ENCODE peak calls at places on chromosomes 16 and 17, in four cellular contexts. One of them, this sample, is unnamed.

GRCh38 chr17:81071761-81072741 is 37.1 kb downstream of the BAIAP2 start:
- DNase-seq in GM12878: no peak
- DNase-seq in A549: no peak
- DNase-seq in K562: no peak
- DNase-seq in this sample: no peak

GRCh38 chr16:75113046-75113491 is 3.5 kb downstream of the LDHD start:
- DNase-seq in A549: no peak
- DNase-seq in GM12878: no peak
- DNase-seq in K562: no peak
- DNase-seq in this sample: no peak

GRCh38 chr17:81165246-81166032 is at the start of gene PVALEF:
- DNase-seq in GM12878: no peak
- DNase-seq in A549: peak
- DNase-seq in K562: no peak
- DNase-seq in this sample: peak

GRCh38 chr17:19940722-19941464 is 36.7 kb downstream of the AKAP10 start:
- DNase-seq in A549: peak
- DNase-seq in K562: no peak
- DNase-seq in GM12878: no peak
- DNase-seq in this sample: peak

GRCh38 chr16:65644821-65645220 is 523.0 kb upstream of the CDH11 start:
- DNase-seq in GM12878: no peak
- DNase-seq in A549: no peak
- DNase-seq in K562: no peak
- DNase-seq in this sample: peak

GRCh38 chr16:3868967-3869366 is 11.5 kb downstream of the CREBBP start:
- DNase-seq in GM12878: no peak
- DNase-seq in A549: no peak
- DNase-seq in K562: no peak
- DNase-seq in this sample: no peak

GRCh38 chr16:53449816-53450517 is 15.7 kb downstream of the RBL2 start:
- DNase-seq in K562: no peak
- DNase-seq in A549: no peak
- DNase-seq in GM12878: no peak
- DNase-seq in this sample: no peak

GRCh38 chr16:29290631-29291247 is 115.8 kb downstream of the NPIPB11 start:
- DNase-seq in GM12878: peak
- DNase-seq in K562: peak
- DNase-seq in A549: peak
- DNase-seq in this sample: peak

GRCh38 chr17:869567-870530 is 87.7 kb downstream of the MRM3 start:
- DNase-seq in K562: no peak
- DNase-seq in GM12878: no peak
- DNase-seq in A549: peak
- DNase-seq in this sample: no peak

GRCh38 chr16:68324780-68325357 is 14.1 kb downstream of the PRMT7 start:
- DNase-seq in A549: no peak
- DNase-seq in K562: no peak
- DNase-seq in GM12878: no peak
- DNase-seq in this sample: no peak

GRCh38 chr16:1786242-1787055 is 3.7 kb downstream of the NUBP2 start:
- DNase-seq in K562: no peak
- DNase-seq in A549: no peak
- DNase-seq in GM12878: no peak
- DNase-seq in this sample: no peak

GRCh38 chr16:969508-970378 is 1.0 kb downstream of the LMF1 start:
- DNase-seq in GM12878: no peak
- DNase-seq in A549: no peak
- DNase-seq in K562: no peak
- DNase-seq in this sample: no peak

GRCh38 chr16:9042533-9042932 is 48.9 kb upstream of the HAPSTR1 start:
- DNase-seq in GM12878: no peak
- DNase-seq in K562: no peak
- DNase-seq in A549: no peak
- DNase-seq in this sample: no peak

GRCh38 chr17:57448288-57449283 is 192.3 kb downstream of the MSI2 start:
- DNase-seq in GM12878: no peak
- DNase-seq in A549: no peak
- DNase-seq in K562: no peak
- DNase-seq in this sample: no peak

GRCh38 chr16:53458623-53459022 is 24.4 kb downstream of the RBL2 start:
- DNase-seq in GM12878: no peak
- DNase-seq in A549: no peak
- DNase-seq in K562: no peak
- DNase-seq in this sample: no peak

GRCh38 chr17:7930841-7931631 is 710 bp downstream of the TRAPPC1 start:
- DNase-seq in A549: no peak
- DNase-seq in K562: no peak
- DNase-seq in GM12878: no peak
- DNase-seq in this sample: no peak

GRCh38 chr17:7932483-7932891 is 481 bp downstream of the CNTROB start:
- DNase-seq in A549: peak
- DNase-seq in K562: peak
- DNase-seq in GM12878: no peak
- DNase-seq in this sample: peak

GRCh38 chr17:7931709-7932482 is at the start of the genes CNTROB and TRAPPC1:
- DNase-seq in K562: peak
- DNase-seq in GM12878: peak
- DNase-seq in A549: peak
- DNase-seq in this sample: peak

GRCh38 chr17:7927596-7927995 is 2.1 kb downstream of the KCNAB3 start:
- DNase-seq in A549: no peak
- DNase-seq in K562: no peak
- DNase-seq in GM12878: no peak
- DNase-seq in this sample: no peak

GRCh38 chr17:7929158-7930029 is at the start of gene KCNAB3:
- DNase-seq in GM12878: no peak
- DNase-seq in K562: peak
- DNase-seq in A549: peak
- DNase-seq in this sample: no peak
- TF ChIP-seq RFX5 in GM12878: no peak
- TF ChIP-seq RFX5 in K562: no peak
- TF ChIP-seq RFX5 in A549: no peak
- TF ChIP-seq RFX5 in this sample: no peak

GRCh38 chr16:56279914-56280313 is 88.6 kb downstream of the GNAO1 start:
- DNase-seq in GM12878: no peak
- DNase-seq in A549: no peak
- DNase-seq in K562: no peak
- DNase-seq in this sample: no peak

GRCh38 chr16:56284521-56284920 is 93.2 kb downstream of the GNAO1 start:
- DNase-seq in GM12878: no peak
- DNase-seq in K562: no peak
- DNase-seq in A549: no peak
- DNase-seq in this sample: no peak

GRCh38 chr16:56281256-56281805 is 90.0 kb downstream of the GNAO1 start:
- DNase-seq in GM12878: no peak
- DNase-seq in A549: no peak
- DNase-seq in K562: peak
- DNase-seq in this sample: peak

GRCh38 chr16:56279132-56279531 is 87.8 kb downstream of the GNAO1 start:
- DNase-seq in GM12878: no peak
- DNase-seq in A549: no peak
- DNase-seq in K562: peak
- DNase-seq in this sample: no peak

DNA sequence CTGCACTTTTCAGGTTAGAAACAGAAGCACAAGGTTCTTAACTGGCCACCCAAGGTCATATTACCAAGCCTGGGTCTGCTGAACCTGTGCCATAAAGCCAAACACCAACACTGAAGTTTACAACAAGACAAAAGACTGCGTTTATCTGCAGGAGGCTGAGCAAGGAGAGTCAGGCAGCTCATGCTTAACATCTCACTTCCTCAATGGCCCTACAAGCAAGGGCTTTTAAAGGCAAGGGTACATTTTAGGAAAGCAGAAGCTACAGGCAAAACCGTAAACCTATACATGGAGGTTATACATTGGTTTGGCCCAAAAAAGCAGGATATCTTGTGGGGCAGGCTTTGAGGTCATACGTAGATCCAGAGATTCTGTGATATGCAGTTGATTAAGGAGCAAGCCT is 91.2 kb downstream of the GNAO1 start:
- DNase-seq in A549: no peak
- DNase-seq in GM12878: no peak
- DNase-seq in K562: no peak
- DNase-seq in this sample: no peak
- TF ChIP-seq JUNB in A549: no peak
- TF ChIP-seq JUNB in GM12878: no peak
- TF ChIP-seq JUNB in K562: no peak
- TF ChIP-seq JUNB in this sample: no peak

GRCh38 chr17:74446551-74447500 is 14.9 kb downstream of the GPRC5C start:
- DNase-seq in A549: no peak
- DNase-seq in GM12878: no peak
- DNase-seq in K562: no peak
- DNase-seq in this sample: no peak
- TF ChIP-seq RFX5 in A549: no peak
- TF ChIP-seq RFX5 in GM12878: no peak
- TF ChIP-seq RFX5 in K562: no peak
- TF ChIP-seq RFX5 in this sample: no peak

GRCh38 chr16:86530251-86531192 is 20.2 kb downstream of the FOXF1 start:
- DNase-seq in GM12878: no peak
- DNase-seq in K562: no peak
- DNase-seq in A549: no peak
- DNase-seq in this sample: no peak

GRCh38 chr16:86532526-86532815 is 22.1 kb downstream of the FOXF1 start:
- DNase-seq in A549: no peak
- DNase-seq in K562: no peak
- DNase-seq in GM12878: no peak
- DNase-seq in this sample: no peak

GRCh38 chr16:86531641-86532525 is 21.6 kb downstream of the FOXF1 start:
- DNase-seq in K562: no peak
- DNase-seq in A549: no peak
- DNase-seq in GM12878: no peak
- DNase-seq in this sample: no peak

GRCh38 chr16:86533076-86533475 is 22.0 kb downstream of the MTHFSD start:
- DNase-seq in GM12878: no peak
- DNase-seq in K562: no peak
- DNase-seq in A549: no peak
- DNase-seq in this sample: no peak

GRCh38 chr16:86531193-86531550 is 20.8 kb downstream of the FOXF1 start:
- DNase-seq in K562: no peak
- DNase-seq in A549: no peak
- DNase-seq in GM12878: no peak
- DNase-seq in this sample: no peak
- TF ChIP-seq JUNB in K562: no peak
- TF ChIP-seq JUNB in A549: no peak
- TF ChIP-seq JUNB in GM12878: no peak
- TF ChIP-seq JUNB in this sample: no peak

GRCh38 chr17:28368306-28368831 is 1.7 kb downstream of the VTN start:
- DNase-seq in GM12878: no peak
- DNase-seq in A549: no peak
- DNase-seq in K562: no peak
- DNase-seq in this sample: peak

GRCh38 chr17:28365487-28365886 is 488 bp upstream of the SEBOX start:
- DNase-seq in A549: no peak
- DNase-seq in K562: no peak
- DNase-seq in GM12878: no peak
- DNase-seq in this sample: no peak

GRCh38 chr17:28364665-28365363 is at the start of gene SEBOX:
- DNase-seq in A549: no peak
- DNase-seq in GM12878: no peak
- DNase-seq in K562: no peak
- DNase-seq in this sample: no peak

GRCh38 chr17:28367641-28368305 is 2.3 kb downstream of the VTN start:
- DNase-seq in K562: no peak
- DNase-seq in GM12878: no peak
- DNase-seq in A549: no peak
- DNase-seq in this sample: no peak

DNA sequence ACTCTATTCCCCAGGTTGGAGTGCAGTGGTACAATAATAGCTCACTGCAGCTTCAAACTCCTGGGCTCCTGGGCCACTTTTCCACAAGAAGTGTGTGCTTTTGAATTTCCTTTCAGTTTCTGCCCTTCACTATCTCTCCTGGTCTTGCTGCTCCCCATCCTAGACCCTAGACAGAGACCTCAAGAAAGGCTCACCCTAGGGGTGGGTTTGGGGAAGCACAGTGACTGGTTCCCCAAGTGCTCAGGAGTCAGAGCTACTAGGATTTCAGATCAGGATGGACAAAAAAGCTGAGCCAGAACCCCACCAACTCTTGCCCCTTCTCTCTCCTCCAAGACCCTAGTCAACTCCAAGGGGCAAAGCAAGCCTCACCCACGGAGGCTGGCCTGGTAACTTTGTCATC is 1.6 kb upstream of the SEBOX start:
- DNase-seq in K562: peak
- DNase-seq in A549: peak
- DNase-seq in GM12878: no peak
- DNase-seq in this sample: no peak
- TF ChIP-seq RFX5 in K562: no peak
- TF ChIP-seq RFX5 in A549: no peak
- TF ChIP-seq RFX5 in GM12878: no peak
- TF ChIP-seq RFX5 in this sample: no peak

GRCh38 chr16:88943131-88943664 is 33.8 kb downstream of the CBFA2T3 start:
- DNase-seq in A549: no peak
- DNase-seq in K562: no peak
- DNase-seq in GM12878: no peak
- DNase-seq in this sample: no peak

GRCh38 chr16:88940196-88941050 is 36.6 kb downstream of the CBFA2T3 start:
- DNase-seq in A549: peak
- DNase-seq in GM12878: no peak
- DNase-seq in K562: no peak
- DNase-seq in this sample: no peak

GRCh38 chr16:88941933-88942909 is 34.8 kb downstream of the CBFA2T3 start:
- DNase-seq in A549: peak
- DNase-seq in K562: no peak
- DNase-seq in GM12878: no peak
- DNase-seq in this sample: no peak

GRCh38 chr16:88939814-88940195 is 37.2 kb downstream of the CBFA2T3 start:
- DNase-seq in K562: no peak
- DNase-seq in A549: no peak
- DNase-seq in GM12878: no peak
- DNase-seq in this sample: no peak

DNA sequence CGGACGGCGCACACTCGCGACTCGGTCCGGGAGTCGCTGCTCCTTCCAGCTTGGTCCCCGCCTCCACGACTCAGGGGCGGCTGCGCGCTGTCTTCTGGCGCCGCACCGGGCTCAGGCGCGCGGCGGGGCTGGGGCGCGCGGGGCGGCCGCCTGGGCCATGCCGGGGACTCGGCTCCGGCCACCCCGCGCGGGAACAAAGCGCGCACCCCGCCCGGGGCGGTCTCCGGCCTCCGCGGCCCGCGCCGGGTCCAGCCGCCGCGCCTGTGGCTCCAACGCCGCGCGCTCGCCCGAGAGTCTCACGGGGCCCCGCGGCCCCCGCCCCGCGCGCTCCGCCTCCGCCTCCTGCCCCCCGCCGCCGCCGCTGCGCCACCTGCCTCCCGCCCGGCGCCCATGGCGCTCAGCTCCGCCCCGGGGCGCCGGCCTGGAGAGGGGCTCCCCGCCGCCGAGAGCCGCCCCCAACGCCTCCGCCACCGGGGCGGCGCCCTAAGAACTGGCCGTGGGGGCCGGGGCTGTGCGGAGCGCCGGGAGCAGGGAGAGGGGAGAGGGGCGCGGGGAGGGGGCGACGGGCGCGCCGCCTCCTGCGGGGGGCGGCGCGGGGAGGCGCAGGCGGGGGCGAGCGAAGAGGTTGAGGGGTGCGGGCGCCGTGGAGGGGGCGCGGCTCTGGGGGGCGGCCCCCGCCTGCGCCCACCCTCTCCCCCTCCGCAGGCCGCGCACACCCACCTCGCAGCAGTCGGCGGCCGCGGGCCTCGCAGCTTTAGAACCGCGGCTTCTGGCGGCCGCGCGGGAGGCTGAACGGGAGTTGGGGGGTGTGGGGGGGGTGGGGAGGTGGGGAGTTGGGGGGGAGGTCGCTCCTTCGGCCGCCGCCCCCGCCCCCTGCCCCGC is 35.7 kb downstream of the CBFA2T3 start:
- DNase-seq in K562: no peak
- DNase-seq in A549: no peak
- DNase-seq in GM12878: no peak
- DNase-seq in this sample: no peak
- TF ChIP-seq JUNB in K562: no peak
- TF ChIP-seq JUNB in A549: no peak
- TF ChIP-seq JUNB in GM12878: no peak
- TF ChIP-seq JUNB in this sample: no peak

This sample was measured in HepG2.